ENCODE peak calls at places on chromosomes 3 and 15, in eight cellular contexts. One of them, this sample, is unnamed.

GRCh38 chr3:46883252-46884185 is 6.0 kb downstream of the PTH1R start:
- DNase-seq in DND-41: no peak
- DNase-seq in GM10248: no peak
- DNase-seq in H9: no peak
- DNase-seq in astrocyte of the cerebellum: no peak
- DNase-seq in colonic mucosa: no peak
- DNase-seq in adrenal gland: no peak
- DNase-seq in hepatocyte: peak; percentile 76
- DNase-seq in this sample: peak; percentile 26

GRCh38 chr15:45391746-45392711 is 13.7 kb upstream of the GATM start:
- DNase-seq in DND-41: no peak
- DNase-seq in GM10248: peak; percentile 66
- DNase-seq in H9: no peak
- DNase-seq in astrocyte of the cerebellum: no peak
- DNase-seq in colonic mucosa: no peak
- DNase-seq in adrenal gland: no peak
- DNase-seq in hepatocyte: no peak
- DNase-seq in this sample: peak; percentile 14

GRCh38 chr3:183506674-183507290 is 48.7 kb downstream of the KLHL6 start:
- DNase-seq in DND-41: no peak
- DNase-seq in GM10248: no peak
- DNase-seq in H9: no peak
- DNase-seq in astrocyte of the cerebellum: no peak
- DNase-seq in colonic mucosa: no peak
- DNase-seq in adrenal gland: no peak
- DNase-seq in hepatocyte: no peak
- DNase-seq in this sample: no peak

GRCh38 chr3:50523170-50523865 is 19.9 kb upstream of the CACNA2D2 start:
- DNase-seq in DND-41: no peak
- DNase-seq in GM10248: no peak
- DNase-seq in H9: no peak
- DNase-seq in astrocyte of the cerebellum: no peak
- DNase-seq in colonic mucosa: no peak
- DNase-seq in adrenal gland: no peak
- DNase-seq in hepatocyte: no peak
- DNase-seq in this sample: no peak

GRCh38 chr3:66449411-66449931 is 51.4 kb downstream of the LRIG1 start:
- DNase-seq in DND-41: no peak
- DNase-seq in GM10248: no peak
- DNase-seq in H9: no peak
- DNase-seq in astrocyte of the cerebellum: no peak
- DNase-seq in colonic mucosa: no peak
- DNase-seq in adrenal gland: no peak
- DNase-seq in hepatocyte: no peak
- DNase-seq in this sample: no peak

GRCh38 chr15:70561885-70562284 is 201.5 kb downstream of the UACA start:
- DNase-seq in DND-41: no peak
- DNase-seq in GM10248: no peak
- DNase-seq in H9: peak; percentile 7
- DNase-seq in astrocyte of the cerebellum: no peak
- DNase-seq in colonic mucosa: no peak
- DNase-seq in adrenal gland: no peak
- DNase-seq in hepatocyte: no peak
- DNase-seq in this sample: no peak

GRCh38 chr15:38217181-38217580 is 35.5 kb upstream of the SPRED1 start:
- DNase-seq in DND-41: peak; percentile 20
- DNase-seq in GM10248: no peak
- DNase-seq in H9: no peak
- DNase-seq in astrocyte of the cerebellum: peak; percentile 34
- DNase-seq in colonic mucosa: no peak
- DNase-seq in adrenal gland: no peak
- DNase-seq in hepatocyte: no peak
- DNase-seq in this sample: no peak

GRCh38 chr3:83601704-83602103 is 1357.1 kb upstream of the CADM2 start:
- DNase-seq in DND-41: no peak
- DNase-seq in GM10248: no peak
- DNase-seq in H9: no peak
- DNase-seq in astrocyte of the cerebellum: no peak
- DNase-seq in colonic mucosa: no peak
- DNase-seq in adrenal gland: no peak
- DNase-seq in hepatocyte: no peak
- DNase-seq in this sample: no peak

GRCh38 chr3:34683851-34684250 is 885.4 kb downstream of the PDCD6IP start:
- DNase-seq in DND-41: peak; percentile 44
- DNase-seq in GM10248: no peak
- DNase-seq in H9: peak; percentile 65
- DNase-seq in astrocyte of the cerebellum: peak; percentile 16
- DNase-seq in colonic mucosa: peak; percentile 57
- DNase-seq in adrenal gland: peak; percentile 52
- DNase-seq in hepatocyte: peak; percentile 82
- DNase-seq in this sample: peak; percentile 62

GRCh38 chr3:37952564-37952963 is 38.0 kb upstream of the VILL start:
- DNase-seq in DND-41: no peak
- DNase-seq in GM10248: no peak
- DNase-seq in H9: no peak
- DNase-seq in astrocyte of the cerebellum: no peak
- DNase-seq in colonic mucosa: no peak
- DNase-seq in adrenal gland: no peak
- DNase-seq in hepatocyte: no peak
- DNase-seq in this sample: no peak

GRCh38 chr3:39850707-39851014 is 41.3 kb downstream of the MYRIP start:
- DNase-seq in DND-41: no peak
- DNase-seq in GM10248: no peak
- DNase-seq in H9: no peak
- DNase-seq in astrocyte of the cerebellum: no peak
- DNase-seq in colonic mucosa: no peak
- DNase-seq in adrenal gland: no peak
- DNase-seq in hepatocyte: no peak
- DNase-seq in this sample: no peak

GRCh38 chr15:68384451-68385239 is 47.3 kb downstream of the ITGA11 start:
- DNase-seq in DND-41: no peak
- DNase-seq in GM10248: no peak
- DNase-seq in H9: peak; percentile 9
- DNase-seq in astrocyte of the cerebellum: peak; percentile 77
- DNase-seq in colonic mucosa: peak; percentile 24
- DNase-seq in adrenal gland: peak; percentile 55
- DNase-seq in hepatocyte: peak; percentile 74
- DNase-seq in this sample: no peak

GRCh38 chr3:13574798-13575451 is 26.0 kb downstream of the FBLN2 start:
- DNase-seq in DND-41: no peak
- DNase-seq in GM10248: no peak
- DNase-seq in H9: no peak
- DNase-seq in astrocyte of the cerebellum: no peak
- DNase-seq in colonic mucosa: no peak
- DNase-seq in adrenal gland: no peak
- DNase-seq in hepatocyte: peak; percentile 62
- DNase-seq in this sample: peak; percentile 75

GRCh38 chr3:120780977-120781376 is 38.4 kb downstream of the GTF2E1 start:
- DNase-seq in DND-41: no peak
- DNase-seq in GM10248: peak; percentile 40
- DNase-seq in H9: no peak
- DNase-seq in astrocyte of the cerebellum: peak; percentile 63
- DNase-seq in colonic mucosa: peak; percentile 21
- DNase-seq in adrenal gland: peak; percentile 83
- DNase-seq in hepatocyte: no peak
- DNase-seq in this sample: no peak

GRCh38 chr3:52967398-52967797 is 70.0 kb upstream of the STIMATE start:
- DNase-seq in DND-41: no peak
- DNase-seq in GM10248: no peak
- DNase-seq in H9: no peak
- DNase-seq in astrocyte of the cerebellum: no peak
- DNase-seq in colonic mucosa: no peak
- DNase-seq in adrenal gland: no peak
- DNase-seq in hepatocyte: no peak
- DNase-seq in this sample: no peak

GRCh38 chr3:54235998-54236397 is 113.6 kb downstream of the CACNA2D3 start:
- DNase-seq in DND-41: no peak
- DNase-seq in GM10248: no peak
- DNase-seq in H9: no peak
- DNase-seq in astrocyte of the cerebellum: no peak
- DNase-seq in colonic mucosa: no peak
- DNase-seq in adrenal gland: no peak
- DNase-seq in hepatocyte: no peak
- DNase-seq in this sample: no peak

GRCh38 chr3:121431717-121432517 is 113.9 kb downstream of the POLQ start:
- DNase-seq in DND-41: peak; percentile 74
- DNase-seq in GM10248: peak; percentile 68
- DNase-seq in H9: no peak
- DNase-seq in astrocyte of the cerebellum: peak; percentile 54
- DNase-seq in colonic mucosa: peak; percentile 35
- DNase-seq in adrenal gland: peak; percentile 16
- DNase-seq in hepatocyte: peak; percentile 56
- DNase-seq in this sample: peak; percentile 58

GRCh38 chr3:194888916-194889315 is 203.2 kb downstream of the FAM43A start:
- DNase-seq in DND-41: no peak
- DNase-seq in GM10248: no peak
- DNase-seq in H9: peak; percentile 4
- DNase-seq in astrocyte of the cerebellum: no peak
- DNase-seq in colonic mucosa: no peak
- DNase-seq in adrenal gland: no peak
- DNase-seq in hepatocyte: no peak
- DNase-seq in this sample: no peak

DNA sequence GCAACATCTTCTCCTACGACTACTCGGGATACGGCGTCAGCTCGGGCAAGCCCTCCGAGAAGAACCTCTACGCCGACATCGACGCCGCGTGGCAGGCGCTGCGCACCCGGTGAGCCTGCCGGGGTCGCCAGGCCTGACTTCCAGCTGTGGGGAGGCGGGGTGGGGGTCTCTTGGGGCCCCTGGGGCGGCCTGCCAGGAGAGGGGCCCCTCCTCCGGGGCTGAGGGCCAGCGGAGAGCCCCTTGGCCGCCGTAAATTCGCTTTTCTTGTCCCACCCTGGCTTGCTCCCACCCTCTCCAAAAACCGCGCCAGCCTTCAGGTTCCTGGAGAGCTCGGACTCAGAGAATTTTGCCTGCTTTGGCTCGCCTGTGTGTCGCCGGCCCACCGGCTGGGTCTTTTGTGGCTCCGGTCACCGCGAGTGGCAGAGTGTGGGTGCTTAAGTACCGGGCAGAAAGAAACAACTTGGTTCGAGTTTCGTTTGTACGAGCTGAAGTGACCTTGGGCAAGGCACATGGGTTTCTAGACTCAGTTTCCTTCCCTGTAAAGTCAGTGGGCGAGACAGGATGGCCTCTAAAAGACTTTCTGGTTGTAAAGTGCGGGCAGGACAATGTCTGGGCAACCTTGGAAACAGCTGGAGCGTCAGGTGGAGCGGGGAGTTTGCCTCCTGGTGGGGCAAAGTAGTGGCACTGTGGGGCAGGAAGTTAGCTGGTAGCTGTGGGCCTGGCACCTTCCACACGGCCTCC is 971 bp downstream of the ABHD17C start:
- DNase-seq in DND-41: no peak
- DNase-seq in GM10248: peak; percentile 27
- DNase-seq in H9: no peak
- DNase-seq in astrocyte of the cerebellum: no peak
- DNase-seq in colonic mucosa: peak; percentile 79
- DNase-seq in adrenal gland: peak; percentile 21
- DNase-seq in hepatocyte: peak; percentile 28
- DNase-seq in this sample: peak; percentile 28
- TF ChIP-seq CTCF in DND-41: no peak
- TF ChIP-seq CTCF in GM10248: no peak
- TF ChIP-seq CTCF in H9: peak; percentile 33
- TF ChIP-seq CTCF in astrocyte of the cerebellum: peak; percentile 29
- TF ChIP-seq CTCF in colonic mucosa: peak; percentile 19
- TF ChIP-seq CTCF in adrenal gland: peak; percentile 17
- TF ChIP-seq CTCF in hepatocyte: peak; percentile 24
- TF ChIP-seq CTCF in this sample: peak; percentile 46

GRCh38 chr3:21297304-21297703 is 453.7 kb downstream of the ZNF385D start:
- DNase-seq in DND-41: no peak
- DNase-seq in GM10248: no peak
- DNase-seq in H9: no peak
- DNase-seq in astrocyte of the cerebellum: no peak
- DNase-seq in colonic mucosa: no peak
- DNase-seq in adrenal gland: no peak
- DNase-seq in hepatocyte: no peak
- DNase-seq in this sample: no peak
- TF ChIP-seq CTCF in DND-41: peak; percentile 7
- TF ChIP-seq CTCF in GM10248: no peak
- TF ChIP-seq CTCF in H9: peak; percentile 46
- TF ChIP-seq CTCF in astrocyte of the cerebellum: no peak
- TF ChIP-seq CTCF in colonic mucosa: no peak
- TF ChIP-seq CTCF in adrenal gland: no peak
- TF ChIP-seq CTCF in hepatocyte: no peak
- TF ChIP-seq CTCF in this sample: no peak

DNA sequence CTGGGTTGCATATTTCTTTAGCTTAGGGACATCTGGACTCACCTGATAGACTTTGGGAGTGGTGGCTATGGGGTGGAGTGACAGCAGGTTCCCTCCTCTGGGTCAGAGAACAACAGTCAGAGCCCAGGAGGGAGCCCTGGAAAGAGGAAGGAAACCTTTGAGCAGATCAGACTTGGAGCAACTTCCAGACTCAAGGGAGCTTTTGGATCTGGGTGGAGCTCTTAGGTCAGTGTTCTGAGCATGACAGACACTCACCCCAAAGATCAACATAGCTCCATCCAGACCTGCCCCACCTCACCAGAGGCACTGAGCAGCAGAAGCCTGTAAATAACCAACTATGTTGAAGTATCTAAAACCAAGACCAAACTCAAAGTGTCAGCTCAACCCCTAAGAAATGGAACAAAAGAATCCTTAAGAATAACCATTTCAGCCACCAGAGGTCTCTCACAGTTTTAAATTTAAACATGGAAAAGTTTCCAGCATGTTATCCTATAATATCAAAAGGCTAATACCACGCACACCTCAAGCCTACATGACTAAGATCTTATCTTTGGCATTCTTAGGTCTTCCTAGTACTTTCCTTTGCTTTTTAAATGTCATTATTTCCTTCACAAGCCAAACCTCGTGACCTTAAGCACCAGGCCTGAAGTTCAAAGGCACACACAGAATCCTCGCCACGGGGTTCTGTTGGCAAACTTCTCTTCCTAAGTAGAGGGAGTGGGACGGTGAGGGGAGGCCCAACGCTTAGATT is 56.4 kb downstream of the UMPS start:
- DNase-seq in DND-41: no peak
- DNase-seq in GM10248: no peak
- DNase-seq in H9: no peak
- DNase-seq in astrocyte of the cerebellum: no peak
- DNase-seq in colonic mucosa: peak; percentile 41
- DNase-seq in adrenal gland: no peak
- DNase-seq in hepatocyte: peak; percentile 41
- DNase-seq in this sample: no peak
- TF ChIP-seq CTCF in DND-41: peak; percentile 47
- TF ChIP-seq CTCF in GM10248: no peak
- TF ChIP-seq CTCF in H9: peak; percentile 50
- TF ChIP-seq CTCF in astrocyte of the cerebellum: peak; percentile 24
- TF ChIP-seq CTCF in colonic mucosa: no peak
- TF ChIP-seq CTCF in adrenal gland: peak; percentile 55
- TF ChIP-seq CTCF in hepatocyte: peak; percentile 65
- TF ChIP-seq CTCF in this sample: no peak

DNA sequence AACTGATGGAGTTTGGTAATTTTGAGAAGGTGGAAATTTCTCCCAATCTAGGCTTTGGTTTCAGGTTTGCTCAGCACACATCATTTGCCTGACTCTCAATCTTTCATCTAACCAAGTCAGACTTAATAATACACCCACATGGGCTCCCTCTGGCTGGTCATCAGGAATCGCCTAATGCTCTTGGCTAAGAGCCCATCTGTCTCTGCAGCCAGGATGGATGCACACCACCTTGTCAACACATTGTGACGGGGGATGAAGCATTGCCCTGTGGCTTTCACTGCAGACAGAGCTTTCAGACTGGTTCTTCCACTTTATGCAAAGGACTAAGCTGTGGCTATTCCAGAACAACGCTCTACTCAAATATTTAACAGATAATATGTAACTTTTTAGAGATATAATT is 3.0 kb upstream of the HDGFL3 start:
- DNase-seq in DND-41: no peak
- DNase-seq in GM10248: no peak
- DNase-seq in H9: no peak
- DNase-seq in astrocyte of the cerebellum: no peak
- DNase-seq in colonic mucosa: no peak
- DNase-seq in adrenal gland: no peak
- DNase-seq in hepatocyte: peak; percentile 33
- DNase-seq in this sample: no peak
- TF ChIP-seq CTCF in DND-41: no peak
- TF ChIP-seq CTCF in GM10248: no peak
- TF ChIP-seq CTCF in H9: no peak
- TF ChIP-seq CTCF in astrocyte of the cerebellum: no peak
- TF ChIP-seq CTCF in colonic mucosa: no peak
- TF ChIP-seq CTCF in adrenal gland: no peak
- TF ChIP-seq CTCF in hepatocyte: no peak
- TF ChIP-seq CTCF in this sample: no peak

This sample was measured in activated CD8-positive, alpha-beta T cell treated with anti-CD3 and anti-CD28 coated beads for 36 hours.